ENCODE peak calls at places on chromosomes 13 and 19, in ten cellular contexts. One of them, this sample, is unnamed.

GRCh38 chr19:18674616-18675015 is 8.9 kb upstream of the CRTC1 start:
- DNase-seq in suprapubic skin: no peak
- DNase-seq in H1: no peak
- DNase-seq in upper lobe of left lung: no peak
- DNase-seq in transverse colon: peak; percentile 22
- DNase-seq in stomach: no peak
- DNase-seq in SK-N-SH: peak; percentile 73
- DNase-seq in K562: no peak
- DNase-seq in sigmoid colon: peak; percentile 92
- DNase-seq in HepG2: no peak
- DNase-seq in this sample: no peak

GRCh38 chr13:101919541-101920306 is 467.2 kb downstream of the ITGBL1 start:
- DNase-seq in H1: peak; percentile 85
- DNase-seq in HepG2: no peak
- DNase-seq in K562: no peak
- DNase-seq in upper lobe of left lung: no peak
- DNase-seq in sigmoid colon: no peak
- DNase-seq in suprapubic skin: no peak
- DNase-seq in SK-N-SH: peak; percentile 6
- DNase-seq in stomach: no peak
- DNase-seq in transverse colon: no peak
- DNase-seq in this sample: no peak

GRCh38 chr13:104106705-104107393 is 1040.6 kb upstream of the SLC10A2 start:
- DNase-seq in upper lobe of left lung: no peak
- DNase-seq in sigmoid colon: no peak
- DNase-seq in suprapubic skin: no peak
- DNase-seq in H1: peak; percentile 47
- DNase-seq in HepG2: no peak
- DNase-seq in transverse colon: no peak
- DNase-seq in stomach: no peak
- DNase-seq in K562: no peak
- DNase-seq in SK-N-SH: no peak
- DNase-seq in this sample: no peak

GRCh38 chr19:49560358-49560900 is 19.9 kb downstream of the NOSIP start:
- DNase-seq in transverse colon: peak; percentile 49
- DNase-seq in stomach: no peak
- DNase-seq in sigmoid colon: no peak
- DNase-seq in suprapubic skin: no peak
- DNase-seq in SK-N-SH: no peak
- DNase-seq in K562: peak; percentile 60
- DNase-seq in upper lobe of left lung: peak; percentile 36
- DNase-seq in HepG2: no peak
- DNase-seq in H1: no peak
- DNase-seq in this sample: no peak

GRCh38 chr19:17183271-17183757 is 31.8 kb upstream of the USE1 start:
- DNase-seq in suprapubic skin: no peak
- DNase-seq in HepG2: no peak
- DNase-seq in stomach: no peak
- DNase-seq in SK-N-SH: no peak
- DNase-seq in K562: no peak
- DNase-seq in H1: no peak
- DNase-seq in sigmoid colon: no peak
- DNase-seq in transverse colon: no peak
- DNase-seq in upper lobe of left lung: no peak
- DNase-seq in this sample: no peak

GRCh38 chr13:34731486-34731885 is 210.6 kb upstream of the NBEA start:
- DNase-seq in stomach: no peak
- DNase-seq in HepG2: no peak
- DNase-seq in H1: no peak
- DNase-seq in upper lobe of left lung: no peak
- DNase-seq in suprapubic skin: no peak
- DNase-seq in SK-N-SH: no peak
- DNase-seq in sigmoid colon: no peak
- DNase-seq in K562: no peak
- DNase-seq in transverse colon: no peak
- DNase-seq in this sample: no peak

GRCh38 chr13:80716610-80717081 is 375.7 kb upstream of the SPRY2 start:
- DNase-seq in SK-N-SH: no peak
- DNase-seq in H1: peak; percentile 46
- DNase-seq in upper lobe of left lung: no peak
- DNase-seq in suprapubic skin: no peak
- DNase-seq in stomach: no peak
- DNase-seq in HepG2: no peak
- DNase-seq in sigmoid colon: peak; percentile 64
- DNase-seq in transverse colon: no peak
- DNase-seq in K562: no peak
- DNase-seq in this sample: no peak

GRCh38 chr13:77533875-77534788 is 1.4 kb upstream of the SCEL start:
- DNase-seq in stomach: no peak
- DNase-seq in sigmoid colon: no peak
- DNase-seq in SK-N-SH: no peak
- DNase-seq in suprapubic skin: no peak
- DNase-seq in transverse colon: no peak
- DNase-seq in HepG2: no peak
- DNase-seq in K562: no peak
- DNase-seq in H1: no peak
- DNase-seq in upper lobe of left lung: peak; percentile 43
- DNase-seq in this sample: peak; percentile 37

GRCh38 chr13:49829715-49830114 is 37.2 kb upstream of the KPNA3 start:
- DNase-seq in H1: no peak
- DNase-seq in HepG2: no peak
- DNase-seq in K562: no peak
- DNase-seq in suprapubic skin: no peak
- DNase-seq in stomach: no peak
- DNase-seq in upper lobe of left lung: no peak
- DNase-seq in sigmoid colon: no peak
- DNase-seq in transverse colon: no peak
- DNase-seq in SK-N-SH: no peak
- DNase-seq in this sample: no peak

GRCh38 chr13:49827336-49827735 is 34.9 kb upstream of the KPNA3 start:
- DNase-seq in SK-N-SH: no peak
- DNase-seq in sigmoid colon: no peak
- DNase-seq in suprapubic skin: no peak
- DNase-seq in HepG2: no peak
- DNase-seq in H1: no peak
- DNase-seq in transverse colon: no peak
- DNase-seq in upper lobe of left lung: no peak
- DNase-seq in K562: no peak
- DNase-seq in stomach: no peak
- DNase-seq in this sample: no peak

GRCh38 chr13:49833402-49833801 is 40.9 kb upstream of the KPNA3 start:
- DNase-seq in upper lobe of left lung: no peak
- DNase-seq in stomach: no peak
- DNase-seq in transverse colon: no peak
- DNase-seq in HepG2: no peak
- DNase-seq in SK-N-SH: no peak
- DNase-seq in H1: no peak
- DNase-seq in suprapubic skin: no peak
- DNase-seq in sigmoid colon: no peak
- DNase-seq in K562: no peak
- DNase-seq in this sample: no peak

GRCh38 chr13:49830721-49831120 is 38.2 kb upstream of the KPNA3 start:
- DNase-seq in H1: no peak
- DNase-seq in SK-N-SH: no peak
- DNase-seq in transverse colon: no peak
- DNase-seq in HepG2: no peak
- DNase-seq in upper lobe of left lung: no peak
- DNase-seq in suprapubic skin: no peak
- DNase-seq in stomach: no peak
- DNase-seq in K562: no peak
- DNase-seq in sigmoid colon: no peak
- DNase-seq in this sample: no peak

DNA sequence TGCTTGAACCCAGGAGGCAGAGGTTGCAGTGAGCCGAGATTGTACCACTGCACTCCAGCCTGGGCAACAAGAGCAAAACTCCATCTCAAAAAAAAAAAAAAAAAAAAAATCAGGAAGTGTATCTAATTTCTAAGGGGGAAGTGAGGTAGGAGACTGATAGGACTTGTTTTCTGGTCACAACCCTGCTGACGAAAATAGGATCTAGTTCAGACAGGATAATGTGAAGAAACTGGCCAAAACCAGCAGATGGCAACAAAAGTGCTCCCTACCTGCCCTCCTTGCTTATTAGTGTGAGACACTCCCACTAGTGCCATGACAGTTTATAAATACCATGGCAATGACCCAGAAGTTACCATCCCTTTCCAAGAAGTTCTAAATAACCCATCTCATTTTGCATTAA is 36.0 kb upstream of the KPNA3 start:
- DNase-seq in HepG2: no peak
- DNase-seq in K562: no peak
- DNase-seq in upper lobe of left lung: no peak
- DNase-seq in stomach: no peak
- DNase-seq in SK-N-SH: no peak
- DNase-seq in transverse colon: no peak
- DNase-seq in sigmoid colon: no peak
- DNase-seq in H1: no peak
- DNase-seq in suprapubic skin: no peak
- DNase-seq in this sample: no peak
- TF ChIP-seq EP300 in HepG2: no peak
- TF ChIP-seq EP300 in K562: no peak
- TF ChIP-seq EP300 in upper lobe of left lung: no peak
- TF ChIP-seq EP300 in stomach: no peak
- TF ChIP-seq EP300 in SK-N-SH: no peak
- TF ChIP-seq EP300 in transverse colon: no peak
- TF ChIP-seq EP300 in sigmoid colon: no peak
- TF ChIP-seq EP300 in H1: no peak
- TF ChIP-seq EP300 in suprapubic skin: no peak
- TF ChIP-seq EP300 in this sample: no peak

GRCh38 chr19:58374200-58374599 is 6.6 kb downstream of the ZNF837 start:
- DNase-seq in transverse colon: no peak
- DNase-seq in H1: no peak
- DNase-seq in upper lobe of left lung: no peak
- DNase-seq in suprapubic skin: no peak
- DNase-seq in SK-N-SH: no peak
- DNase-seq in K562: no peak
- DNase-seq in HepG2: no peak
- DNase-seq in stomach: no peak
- DNase-seq in sigmoid colon: no peak
- DNase-seq in this sample: no peak

GRCh38 chr19:58366576-58367430 is 4.3 kb upstream of the ZNF497 start:
- DNase-seq in suprapubic skin: no peak
- DNase-seq in H1: no peak
- DNase-seq in upper lobe of left lung: no peak
- DNase-seq in transverse colon: no peak
- DNase-seq in SK-N-SH: peak; percentile 31
- DNase-seq in HepG2: no peak
- DNase-seq in K562: no peak
- DNase-seq in sigmoid colon: no peak
- DNase-seq in stomach: no peak
- DNase-seq in this sample: no peak

GRCh38 chr19:58367698-58368454 is 5.3 kb upstream of the ZNF497 start:
- DNase-seq in suprapubic skin: no peak
- DNase-seq in sigmoid colon: no peak
- DNase-seq in stomach: no peak
- DNase-seq in transverse colon: no peak
- DNase-seq in H1: no peak
- DNase-seq in upper lobe of left lung: no peak
- DNase-seq in SK-N-SH: peak; percentile 15
- DNase-seq in K562: no peak
- DNase-seq in HepG2: no peak
- DNase-seq in this sample: no peak

GRCh38 chr19:58368561-58369360 is 6.2 kb upstream of the ZNF497 start:
- DNase-seq in HepG2: no peak
- DNase-seq in SK-N-SH: peak; percentile 27
- DNase-seq in transverse colon: no peak
- DNase-seq in suprapubic skin: no peak
- DNase-seq in stomach: no peak
- DNase-seq in K562: no peak
- DNase-seq in upper lobe of left lung: no peak
- DNase-seq in sigmoid colon: no peak
- DNase-seq in H1: no peak
- DNase-seq in this sample: no peak

GRCh38 chr19:58372311-58373133 is 8.3 kb downstream of the ZNF837 start:
- DNase-seq in K562: no peak
- DNase-seq in stomach: no peak
- DNase-seq in transverse colon: no peak
- DNase-seq in SK-N-SH: no peak
- DNase-seq in upper lobe of left lung: peak; percentile 72
- DNase-seq in H1: no peak
- DNase-seq in suprapubic skin: no peak
- DNase-seq in sigmoid colon: no peak
- DNase-seq in HepG2: no peak
- DNase-seq in this sample: no peak
- TF ChIP-seq POLR2AphosphoS5 in K562: no peak
- TF ChIP-seq POLR2AphosphoS5 in stomach: no peak
- TF ChIP-seq POLR2AphosphoS5 in transverse colon: no peak
- TF ChIP-seq POLR2AphosphoS5 in SK-N-SH: no peak
- TF ChIP-seq POLR2AphosphoS5 in upper lobe of left lung: no peak
- TF ChIP-seq POLR2AphosphoS5 in H1: no peak
- TF ChIP-seq POLR2AphosphoS5 in suprapubic skin: no peak
- TF ChIP-seq POLR2AphosphoS5 in sigmoid colon: no peak
- TF ChIP-seq POLR2AphosphoS5 in HepG2: no peak
- TF ChIP-seq POLR2AphosphoS5 in this sample: no peak

GRCh38 chr13:27810009-27810408 is 17.7 kb downstream of the GSX1 start:
- DNase-seq in HepG2: no peak
- DNase-seq in stomach: no peak
- DNase-seq in SK-N-SH: no peak
- DNase-seq in suprapubic skin: no peak
- DNase-seq in H1: no peak
- DNase-seq in upper lobe of left lung: no peak
- DNase-seq in transverse colon: no peak
- DNase-seq in sigmoid colon: peak; percentile 27
- DNase-seq in K562: no peak
- DNase-seq in this sample: no peak

GRCh38 chr13:27813826-27814225 is 21.5 kb downstream of the GSX1 start:
- DNase-seq in transverse colon: no peak
- DNase-seq in HepG2: no peak
- DNase-seq in H1: no peak
- DNase-seq in sigmoid colon: peak; percentile 18
- DNase-seq in upper lobe of left lung: no peak
- DNase-seq in suprapubic skin: no peak
- DNase-seq in SK-N-SH: no peak
- DNase-seq in K562: no peak
- DNase-seq in stomach: no peak
- DNase-seq in this sample: no peak

GRCh38 chr13:27806744-27807387 is 14.6 kb downstream of the GSX1 start:
- DNase-seq in K562: no peak
- DNase-seq in stomach: no peak
- DNase-seq in HepG2: no peak
- DNase-seq in transverse colon: no peak
- DNase-seq in sigmoid colon: peak; percentile 40
- DNase-seq in H1: no peak
- DNase-seq in SK-N-SH: no peak
- DNase-seq in suprapubic skin: no peak
- DNase-seq in upper lobe of left lung: no peak
- DNase-seq in this sample: no peak

GRCh38 chr13:27810461-27810860 is 18.2 kb downstream of the GSX1 start:
- DNase-seq in H1: no peak
- DNase-seq in transverse colon: no peak
- DNase-seq in suprapubic skin: no peak
- DNase-seq in K562: no peak
- DNase-seq in stomach: no peak
- DNase-seq in SK-N-SH: no peak
- DNase-seq in sigmoid colon: no peak
- DNase-seq in HepG2: no peak
- DNase-seq in upper lobe of left lung: no peak
- DNase-seq in this sample: no peak

DNA sequence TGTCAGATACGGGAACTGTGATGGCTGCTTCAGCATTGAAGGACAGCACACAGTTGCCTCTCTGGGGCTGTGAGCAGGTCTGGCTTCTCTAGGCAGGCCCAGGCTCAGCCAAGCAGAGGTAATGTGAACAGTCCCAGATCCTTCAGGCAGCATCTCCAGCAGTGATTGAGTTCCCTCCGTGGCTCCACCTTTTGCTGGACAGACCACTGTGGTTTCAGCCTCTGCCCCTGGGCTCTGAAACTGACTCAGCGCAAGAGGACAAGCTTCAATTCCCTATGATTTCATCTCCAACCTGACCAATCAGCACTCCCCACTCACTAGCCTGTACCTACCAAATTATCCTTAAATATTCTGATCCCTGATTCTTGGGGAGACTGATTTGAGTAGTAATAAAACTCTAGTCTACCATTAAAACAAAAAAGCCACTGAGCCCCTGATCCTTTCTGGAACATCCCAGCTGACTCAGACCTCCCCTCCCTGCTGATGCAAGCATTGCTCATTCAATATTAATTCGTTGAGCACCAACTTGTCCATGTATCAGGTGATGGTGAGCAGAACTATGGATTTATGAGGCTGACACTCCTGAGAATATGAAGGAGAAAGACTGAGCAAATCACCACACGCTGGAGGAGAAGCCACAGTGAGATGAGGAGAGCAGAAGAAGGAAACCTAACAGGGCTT is 16.7 kb downstream of the GSX1 start:
- DNase-seq in suprapubic skin: no peak
- DNase-seq in stomach: no peak
- DNase-seq in HepG2: no peak
- DNase-seq in sigmoid colon: peak; percentile 18
- DNase-seq in H1: no peak
- DNase-seq in upper lobe of left lung: no peak
- DNase-seq in SK-N-SH: no peak
- DNase-seq in K562: no peak
- DNase-seq in transverse colon: no peak
- DNase-seq in this sample: no peak
- TF ChIP-seq EP300 in suprapubic skin: no peak
- TF ChIP-seq EP300 in stomach: no peak
- TF ChIP-seq EP300 in HepG2: no peak
- TF ChIP-seq EP300 in sigmoid colon: no peak
- TF ChIP-seq EP300 in H1: no peak
- TF ChIP-seq EP300 in upper lobe of left lung: no peak
- TF ChIP-seq EP300 in SK-N-SH: no peak
- TF ChIP-seq EP300 in K562: no peak
- TF ChIP-seq EP300 in transverse colon: no peak
- TF ChIP-seq EP300 in this sample: no peak

GRCh38 chr19:3061214-3062161 is 807 bp downstream of the TLE5 start:
- DNase-seq in SK-N-SH: peak; percentile 86
- DNase-seq in sigmoid colon: peak; percentile 84
- DNase-seq in suprapubic skin: no peak
- DNase-seq in transverse colon: peak; percentile 76
- DNase-seq in K562: peak; percentile 85
- DNase-seq in H1: no peak
- DNase-seq in stomach: peak; percentile 52
- DNase-seq in HepG2: no peak
- DNase-seq in upper lobe of left lung: peak; percentile 51
- DNase-seq in this sample: no peak
- TF ChIP-seq POLR2AphosphoS5 in SK-N-SH: no peak
- TF ChIP-seq POLR2AphosphoS5 in sigmoid colon: peak; percentile 43
- TF ChIP-seq POLR2AphosphoS5 in suprapubic skin: no peak
- TF ChIP-seq POLR2AphosphoS5 in transverse colon: peak; percentile 36
- TF ChIP-seq POLR2AphosphoS5 in K562: no peak
- TF ChIP-seq POLR2AphosphoS5 in H1: no peak
- TF ChIP-seq POLR2AphosphoS5 in stomach: peak; percentile 39
- TF ChIP-seq POLR2AphosphoS5 in HepG2: no peak
- TF ChIP-seq POLR2AphosphoS5 in upper lobe of left lung: peak; percentile 69
- TF ChIP-seq POLR2AphosphoS5 in this sample: peak; percentile 71